ENCODE peak calls at places on chromosomes 5 and 9, in eight cellular contexts. Q is nephron progenitor cell, W is neural crest cell, L is ovary, X is bronchial epithelial cell, S is cardiac fibroblast, P is A549, C is H9. R is an unnamed sample.

GRCh38 chr9:122579874-122580273 is 3.3 kb downstream of the OR1L8 start:
- DNase-seq in Q (no peak), W (no peak), L (no peak), X (no peak), S (no peak), P (peak; percentile 2), C (no peak), R (no peak)

GRCh38 chr9:116549061-116549664 is 137.9 kb upstream of the TRIM32 start:
- DNase-seq in Q (no peak), W (no peak), L (peak; percentile 81), X (peak; percentile 96), S (peak; percentile 98), P (peak; percentile 89), C (no peak), R (no peak)

GRCh38 chr9:97437151-97437550 is 25.3 kb downstream of the TDRD7 start:
- DNase-seq in Q (no peak), W (no peak), L (no peak), X (no peak), S (no peak), P (no peak), C (no peak), R (no peak)

GRCh38 chr5:176639981-176640380 is 7.3 kb upstream of the TSPAN17 start:
- DNase-seq in Q (no peak), W (no peak), L (no peak), X (no peak), S (peak; percentile 24), P (no peak), C (no peak), R (no peak)

GRCh38 chr5:159504106-159504856 is 174.0 kb upstream of the IL12B start:
- DNase-seq in Q (no peak), W (no peak), L (no peak), X (peak; percentile 50), S (peak; percentile 40), P (no peak), C (no peak), R (no peak)

GRCh38 chr5:4857761-4858160 is 282.4 kb upstream of the ADAMTS16 start:
- DNase-seq in Q (no peak), W (no peak), L (no peak), X (no peak), S (no peak), P (no peak), C (no peak), R (no peak)

GRCh38 chr5:61290815-61291214 is 41.2 kb upstream of the ZSWIM6 start:
- DNase-seq in Q (no peak), W (no peak), L (no peak), X (peak; percentile 66), S (peak; percentile 48), P (peak; percentile 49), C (no peak), R (no peak)

GRCh38 chr9:36251428-36251827 is 6.8 kb downstream of the GNE start:
- DNase-seq in Q (no peak), W (no peak), L (no peak), X (no peak), S (no peak), P (no peak), C (no peak), R (no peak)

GRCh38 chr5:1911773-1912235 is 29.1 kb upstream of the IRX4 start:
- DNase-seq in Q (no peak), W (no peak), L (no peak), X (no peak), S (no peak), P (no peak), C (peak; percentile 25), R (no peak)

GRCh38 chr9:12784461-12785250 is 9.8 kb downstream of the LURAP1L start:
- DNase-seq in Q (no peak), W (no peak), L (no peak), X (peak; percentile 99), S (peak; percentile 97), P (peak; percentile 98), C (no peak), R (no peak)

GRCh38 chr5:35339006-35339405 is 108.7 kb upstream of the PRLR start:
- DNase-seq in Q (no peak), W (no peak), L (no peak), X (no peak), S (no peak), P (no peak), C (no peak), R (no peak)

GRCh38 chr5:72767289-72768010 is 49.0 kb upstream of the TNPO1 start:
- DNase-seq in Q (no peak), W (no peak), L (no peak), X (no peak), S (peak; percentile 52), P (peak; percentile 74), C (peak; percentile 33), R (no peak)

GRCh38 chr5:139708434-139708849 is 60.3 kb downstream of the CXXC5 start:
- DNase-seq in Q (no peak), W (no peak), L (no peak), X (no peak), S (no peak), P (no peak), C (no peak), R (no peak)

GRCh38 chr5:54357371-54358058 is 47.1 kb upstream of the ARL15 start:
- DNase-seq in Q (no peak), W (no peak), L (no peak), X (no peak), S (no peak), P (no peak), C (no peak), R (no peak)

GRCh38 chr5:161058751-161059150 is 206.7 kb upstream of the ATP10B start:
- DNase-seq in Q (no peak), W (no peak), L (no peak), X (no peak), S (no peak), P (no peak), C (no peak), R (no peak)

GRCh38 chr5:143851383-143851782 is 39.4 kb downstream of the HMHB1 start:
- DNase-seq in Q (no peak), W (no peak), L (no peak), X (no peak), S (no peak), P (no peak), C (no peak), R (no peak)
- TF ChIP-seq CTCF in Q (no peak), W (no peak), L (no peak), X (no peak), S (no peak), P (no peak), C (no peak), R (no peak)

GRCh38 chr9:133273098-133273497 is 1.9 kb downstream of the ABO start:
- DNase-seq in Q (no peak), W (no peak), L (no peak), X (no peak), S (no peak), P (no peak), C (no peak), R (no peak)

GRCh38 chr9:133274236-133275104 is 531 bp downstream of the ABO start:
- DNase-seq in Q (no peak), W (no peak), L (peak; percentile 59), X (no peak), S (no peak), P (no peak), C (no peak), R (no peak)

GRCh38 chr9:133275105-133276000 is at the start of gene ABO:
- DNase-seq in Q (peak; percentile 67), W (no peak), L (peak; percentile 82), X (no peak), S (no peak), P (no peak), C (no peak), R (no peak)

GRCh38 chr9:133276001-133276884 is 1.2 kb upstream of the ABO start:
- DNase-seq in Q (no peak), W (no peak), L (no peak), X (no peak), S (no peak), P (no peak), C (no peak), R (no peak)

DNA sequence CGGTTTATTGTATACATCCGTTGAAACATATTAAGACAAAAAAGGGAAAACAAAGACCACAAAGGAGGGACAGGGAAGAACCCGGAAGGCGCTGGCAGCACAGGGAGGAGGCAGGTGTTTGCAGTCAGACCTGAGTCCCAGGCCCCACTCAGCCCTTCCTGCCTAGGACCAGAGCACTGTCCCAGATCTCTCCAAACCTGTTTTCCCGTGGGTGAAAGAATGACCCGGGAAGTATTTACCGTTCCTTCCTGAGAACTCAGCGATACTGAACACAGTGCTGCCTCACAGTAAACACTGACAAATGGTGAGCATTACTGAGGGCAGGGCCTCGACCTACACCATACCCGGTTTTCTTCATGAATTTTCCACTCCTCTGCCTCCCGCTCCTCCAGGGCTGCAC is 1.2 kb downstream of the ABO start:
- DNase-seq in Q (no peak), W (no peak), L (no peak), X (no peak), S (no peak), P (no peak), C (no peak), R (no peak)
- TF ChIP-seq CTCF in Q (no peak), W (no peak), L (no peak), X (no peak), S (no peak), P (no peak), C (no peak), R (no peak)

DNA sequence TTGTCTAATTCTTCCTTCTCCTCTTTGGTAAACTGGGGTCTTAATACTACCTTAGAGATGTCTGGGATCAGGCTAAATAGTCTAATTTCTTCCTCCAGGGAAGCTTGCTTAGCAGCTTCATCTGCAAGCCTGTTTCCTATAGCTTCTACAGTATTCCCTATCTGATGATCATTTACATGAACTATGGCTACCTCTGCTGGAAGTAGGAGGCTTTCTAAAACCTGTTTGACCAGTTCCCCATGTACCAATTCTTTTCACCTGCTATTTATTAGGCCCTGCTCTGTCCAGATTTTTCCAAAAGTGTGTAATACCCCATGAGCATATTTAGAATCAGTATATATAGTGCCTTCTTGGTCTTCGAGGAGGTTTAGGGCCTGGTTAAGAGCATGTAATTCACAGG is 619.8 kb downstream of the HINT1 start:
- DNase-seq in Q (no peak), W (no peak), L (no peak), X (peak; percentile 69), S (no peak), P (no peak), C (no peak), R (no peak)
- TF ChIP-seq CTCF in Q (no peak), W (no peak), L (no peak), X (peak; percentile 35), S (no peak), P (peak; percentile 10), C (no peak), R (no peak)

GRCh38 chr5:16585028-16585667 is 31.6 kb downstream of the RETREG1 start:
- DNase-seq in Q (no peak), W (no peak), L (no peak), X (peak; percentile 27), S (no peak), P (no peak), C (no peak), R (peak; percentile 29)
- TF ChIP-seq CTCF in Q (no peak), W (peak; percentile 49), L (no peak), X (peak; percentile 78), S (peak; percentile 54), P (peak; percentile 47), C (peak; percentile 60), R (peak; percentile 46)

R was measured in GM20000.